ENCODE peak calls at places on chromosomes 13 and 19, in six cellular contexts. K, P, J, O, E and W are unnamed samples.

GRCh38 chr13:36163809-36164308 is 32.7 kb upstream of the DCLK1 start:
- DNase-seq in J (peak), E (no peak), O (peak), K (peak), P (peak), W (peak)

GRCh38 chr13:70107125-70107497 is 515 bp upstream of the ATXN8OS start:
- DNase-seq in P (no peak), E (no peak), J (no peak), K (no peak), O (no peak), W (no peak)

GRCh38 chr19:44530777-44531176 is 1.3 kb upstream of the CEACAM20 start:
- DNase-seq in E (no peak), J (no peak), O (no peak), K (no peak), P (no peak), W (no peak)

GRCh38 chr13:112444001-112444311 is 67.8 kb downstream of the SPACA7 start:
- DNase-seq in K (peak), J (peak), O (peak), P (no peak), E (peak), W (peak)

GRCh38 chr13:48749699-48750473 is 96.2 kb downstream of the CYSLTR2 start:
- DNase-seq in E (peak), J (peak), P (peak), O (peak), K (peak), W (peak)

GRCh38 chr13:75308222-75308621 is 173.7 kb downstream of the TBC1D4 start:
- DNase-seq in E (no peak), J (no peak), O (no peak), P (no peak), K (no peak), W (no peak)

GRCh38 chr19:27635401-27635800 is 1577.5 kb downstream of the UQCRFS1 start:
- DNase-seq in K (no peak), P (no peak), O (no peak), J (no peak), E (no peak), W (no peak)

GRCh38 chr13:102276479-102276878 is 125.4 kb downstream of the FGF14 start:
- DNase-seq in P (no peak), K (no peak), O (no peak), E (no peak), J (no peak), W (no peak)

GRCh38 chr13:59545007-59545406 is 618.7 kb downstream of the DIAPH3 start:
- DNase-seq in J (no peak), E (no peak), P (no peak), K (no peak), O (no peak), W (no peak)

GRCh38 chr13:58838615-58839014 is 1207.1 kb downstream of the PCDH17 start:
- DNase-seq in J (no peak), P (no peak), E (no peak), O (no peak), K (no peak), W (no peak)

GRCh38 chr13:79398915-79399314 is 7.1 kb downstream of the RBM26 start:
- DNase-seq in P (no peak), E (no peak), J (no peak), O (no peak), K (peak), W (no peak)

GRCh38 chr19:53571339-53571738 is 33.4 kb downstream of the ZNF331 start:
- DNase-seq in P (no peak), K (no peak), O (no peak), E (no peak), J (no peak), W (no peak)

GRCh38 chr13:103350147-103350546 is 283.9 kb upstream of the SLC10A2 start:
- DNase-seq in J (no peak), K (no peak), P (no peak), O (no peak), E (no peak), W (no peak)

GRCh38 chr13:39822437-39822836 is 167.0 kb downstream of the COG6 start:
- DNase-seq in J (no peak), O (no peak), E (no peak), P (no peak), K (peak), W (no peak)

GRCh38 chr19:13012690-13013608 is 17.7 kb downstream of the NFIX start:
- DNase-seq in E (peak), O (no peak), J (peak), K (peak), P (peak), W (no peak)

GRCh38 chr13:66835040-66835628 is 395.0 kb downstream of the PCDH9 start:
- DNase-seq in J (peak), O (peak), E (no peak), K (no peak), P (peak), W (no peak)

GRCh38 chr19:35460608-35461007 is 12.6 kb downstream of the FFAR2 start:
- DNase-seq in O (no peak), P (no peak), J (no peak), K (no peak), E (no peak), W (no peak)

GRCh38 chr19:56350416-56351045 is 35.9 kb upstream of the ZSCAN5A start:
- DNase-seq in J (no peak), O (peak), P (no peak), E (peak), K (peak), W (no peak)

GRCh38 chr13:33150146-33150545 is 133.9 kb downstream of the KL start:
- DNase-seq in J (no peak), K (no peak), O (no peak), E (no peak), P (no peak), W (no peak)

GRCh38 chr19:13604902-13605586 is 98.8 kb upstream of the CACNA1A start:
- DNase-seq in K (no peak), O (no peak), E (no peak), J (no peak), P (no peak), W (no peak)

GRCh38 chr13:74052402-74052928 is 81.7 kb downstream of the KLF12 start:
- DNase-seq in K (no peak), E (no peak), J (no peak), P (no peak), O (no peak), W (no peak)

GRCh38 chr19:29714371-29714952 is 599 bp downstream of the C19orf12 start:
- DNase-seq in K (no peak), P (no peak), E (peak), J (no peak), O (no peak), W (no peak)

GRCh38 chr19:19900124-19900523 is 622 bp upstream of the ZNF93 start:
- DNase-seq in K (peak), P (no peak), J (no peak), E (no peak), O (peak), W (peak)

GRCh38 chr13:47233734-47234133 is 336.9 kb upstream of the HTR2A start:
- DNase-seq in P (no peak), J (peak), O (no peak), K (no peak), E (no peak), W (no peak)

DNA sequence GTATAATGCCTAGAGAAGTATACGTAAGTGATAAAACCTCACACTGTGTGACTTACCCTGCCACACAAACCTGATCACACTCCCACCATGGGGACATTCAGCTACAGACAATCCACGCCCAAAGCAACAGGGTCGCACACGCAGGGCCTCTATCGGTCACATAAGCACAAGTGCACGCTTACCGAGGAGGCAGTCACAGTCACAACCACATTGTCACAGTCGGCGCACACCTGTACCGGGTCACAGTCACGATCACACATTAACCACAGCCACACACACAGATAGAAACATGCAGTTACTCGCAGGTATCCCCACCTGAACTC is 584 bp downstream of the ZNF566 start:
- DNase-seq in P (no peak), J (no peak), K (no peak), E (peak), O (peak), W (no peak)
- TF ChIP-seq CTCF in P (no peak), J (no peak), K (no peak), E (peak), O (no peak), W (no peak)

GRCh38 chr19:49127674-49128544 is 8.6 kb downstream of the PPFIA3 start:
- DNase-seq in P (peak), K (peak), J (peak), O (peak), E (peak), W (peak)
- TF ChIP-seq CTCF in P (peak), K (no peak), J (peak), O (peak), E (peak), W (peak)

GRCh38 chr19:50663280-50663790 is 14.1 kb downstream of the C19orf81 start:
- DNase-seq in K (no peak), E (no peak), J (no peak), O (peak), P (no peak), W (no peak)
- TF ChIP-seq CTCF in K (no peak), E (no peak), J (no peak), O (no peak), P (no peak), W (peak)

GRCh38 chr13:51894239-51894638 is 32.5 kb downstream of the CCDC70 start:
- DNase-seq in K (peak), O (no peak), E (no peak), P (no peak), J (no peak), W (no peak)

GRCh38 chr13:51900471-51900870 is 38.7 kb downstream of the CCDC70 start:
- DNase-seq in P (no peak), J (no peak), E (no peak), K (no peak), O (no peak), W (no peak)

GRCh38 chr13:51892657-51893056 is 30.9 kb downstream of the CCDC70 start:
- DNase-seq in J (no peak), K (no peak), P (no peak), E (no peak), O (no peak), W (no peak)

DNA sequence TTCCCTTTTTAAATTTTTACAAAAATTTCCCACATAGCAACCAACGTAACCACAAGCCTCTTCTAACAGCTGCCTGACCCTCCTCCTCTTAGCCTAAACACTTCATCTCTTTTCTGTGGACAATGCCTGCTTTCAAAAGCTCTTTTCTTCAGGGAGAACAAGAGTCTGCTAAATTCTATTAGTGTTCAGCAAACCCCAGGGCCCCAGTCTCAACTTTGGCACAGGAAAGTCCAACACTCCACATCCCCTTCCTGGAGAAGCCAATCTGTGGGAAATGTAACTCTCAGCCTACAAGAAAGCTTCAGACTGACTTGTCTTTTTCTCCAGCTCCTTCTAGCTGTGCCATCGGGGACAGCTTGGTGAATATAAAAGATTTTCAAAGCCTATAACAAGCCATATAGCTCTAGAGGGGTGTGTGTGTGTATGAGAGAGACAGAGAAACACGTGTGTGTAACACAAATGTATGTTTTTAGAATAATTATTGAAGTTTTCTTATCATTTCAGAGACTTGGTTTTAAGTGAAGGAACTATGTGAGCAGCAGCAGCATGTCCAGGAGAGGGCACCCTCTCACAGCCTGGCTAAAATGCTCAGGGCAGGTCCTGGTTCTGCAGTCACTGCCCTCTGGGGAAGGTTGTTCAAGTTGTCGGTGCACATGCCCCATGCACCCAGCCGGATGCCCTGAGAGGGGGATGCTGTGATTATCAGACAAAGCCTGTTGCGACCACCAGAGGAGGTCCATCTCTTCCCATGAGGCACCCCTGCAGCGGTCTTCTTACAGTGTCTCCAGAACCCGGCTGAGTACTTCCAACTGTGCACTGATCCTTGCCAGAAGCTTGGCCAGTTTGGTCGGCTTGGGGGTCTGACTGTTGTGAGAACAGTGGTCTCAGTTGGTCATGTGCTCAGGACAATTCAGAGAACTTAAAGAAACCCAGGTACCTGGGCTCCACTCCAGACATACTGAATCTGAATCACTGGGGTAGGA is 34.4 kb downstream of the CCDC70 start:
- DNase-seq in P (no peak), E (peak), J (peak), K (peak), O (peak), W (no peak)
- TF ChIP-seq CTCF in P (peak), E (peak), J (peak), K (peak), O (peak), W (peak)

DNA sequence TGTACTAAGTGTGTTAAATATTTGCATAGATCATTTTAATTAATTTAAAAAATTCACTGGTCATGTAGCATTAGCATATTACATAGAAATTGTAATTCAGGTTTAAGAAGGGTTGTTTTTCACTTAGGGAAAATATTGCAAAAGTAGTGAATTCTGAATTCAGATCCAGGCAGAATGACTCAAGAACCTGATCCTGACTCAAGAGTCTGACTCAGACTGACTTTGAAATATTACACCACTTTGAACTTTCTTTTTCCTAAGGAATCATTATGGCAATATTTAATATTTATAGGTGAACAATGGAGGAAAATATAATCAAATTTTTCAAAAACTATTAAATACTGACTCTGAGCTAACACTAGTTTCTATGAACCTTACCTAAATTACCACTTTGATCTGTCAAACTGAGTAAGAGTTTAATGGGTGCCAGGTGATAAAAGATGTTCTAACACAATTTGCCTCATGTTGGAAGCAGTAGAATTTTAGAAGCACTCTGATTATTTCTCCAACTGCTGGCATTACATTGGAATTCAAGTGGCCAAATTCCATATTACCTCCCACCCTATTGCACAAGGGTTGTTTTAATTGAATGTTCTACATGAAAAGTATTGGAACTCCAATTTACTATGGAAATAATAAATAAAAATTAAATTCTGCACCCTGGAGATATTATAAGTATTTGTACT is 261.6 kb downstream of the SLITRK1 start:
- DNase-seq in K (peak), J (no peak), P (no peak), E (no peak), O (no peak), W (peak)
- TF ChIP-seq CTCF in K (no peak), J (no peak), P (no peak), E (no peak), O (no peak), W (no peak)

DNA sequence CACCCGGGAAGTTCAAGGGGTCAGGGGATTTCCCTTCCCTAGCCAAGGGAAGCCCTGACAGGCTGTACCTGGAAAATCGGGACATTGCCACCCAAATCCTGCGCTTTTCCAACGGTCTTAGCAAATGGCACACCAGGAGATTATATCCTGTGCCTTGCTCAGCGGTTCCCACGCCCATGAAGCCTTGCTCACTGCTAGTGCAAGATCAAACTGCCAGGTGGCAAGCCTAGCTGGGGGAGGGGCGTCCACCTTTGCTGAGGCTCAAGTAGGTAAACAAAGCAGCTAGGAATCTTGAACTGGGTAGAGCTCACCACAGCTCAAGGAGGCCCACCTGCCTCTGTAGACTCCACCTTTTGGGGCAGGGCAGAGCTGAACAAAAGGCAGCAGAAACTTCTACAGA is 1794.5 kb downstream of the PCDH9 start:
- DNase-seq in O (no peak), E (no peak), K (no peak), J (no peak), P (no peak), W (no peak)
- TF ChIP-seq CTCF in O (no peak), E (no peak), K (no peak), J (no peak), P (no peak), W (no peak)

DNA sequence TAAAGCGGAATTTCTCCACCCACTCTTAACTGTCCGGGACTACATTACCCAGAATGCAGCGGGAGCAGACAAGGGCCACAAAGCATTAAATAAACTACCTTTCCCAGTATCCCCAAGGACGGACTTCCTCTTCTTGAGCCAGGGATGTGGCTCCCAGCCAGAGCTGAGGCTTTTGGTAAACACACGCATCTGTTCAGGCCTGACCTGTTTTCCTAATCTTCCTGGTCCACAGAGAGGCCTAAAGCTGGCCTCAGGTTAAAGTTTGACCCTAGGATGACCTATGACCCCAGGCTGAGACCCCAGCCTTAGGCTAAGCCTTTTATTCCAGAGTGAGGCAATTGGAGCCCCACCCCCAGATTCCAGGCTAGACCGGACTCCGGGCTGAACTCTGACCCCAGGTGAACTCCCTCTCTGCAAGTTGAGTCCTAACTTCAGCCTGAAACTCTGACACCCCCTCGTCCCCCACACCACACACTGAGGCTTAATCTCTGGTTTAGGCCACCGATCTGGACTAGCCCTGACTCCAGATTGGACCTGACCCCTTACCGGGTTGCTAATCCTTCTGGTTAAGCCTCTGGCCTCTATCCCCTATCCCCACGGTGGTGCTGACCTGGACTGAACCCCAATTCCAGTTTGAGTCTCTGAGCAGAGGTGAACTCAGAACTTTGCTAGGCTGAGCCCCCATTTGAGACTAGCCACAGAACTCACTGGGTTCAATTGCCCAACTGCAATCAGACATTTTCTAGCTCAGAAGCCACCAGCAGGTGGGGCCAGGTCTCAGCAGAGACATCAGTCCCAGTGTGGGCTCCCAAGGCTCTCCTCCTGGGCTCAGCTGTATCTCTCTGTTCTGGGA is 719 bp upstream of the GPR108 start:
- DNase-seq in E (peak), O (peak), J (peak), P (peak), K (peak), W (peak)
- TF ChIP-seq CTCF in E (peak), O (peak), J (peak), P (peak), K (peak), W (peak)

GRCh38 chr13:32136061-32136460 is 104.5 kb downstream of the FRY start:
- DNase-seq in P (no peak), E (no peak), O (no peak), K (no peak), J (no peak), W (no peak)
- TF ChIP-seq CTCF in P (no peak), E (no peak), O (no peak), K (no peak), J (no peak), W (no peak)